ENCODE peak calls at places on chromosomes 16 and 17, in four cellular contexts. W, Y, B and J are unnamed samples.
A peak's percentile ranks its signal among the peaks of the same experiment; 100 is the strongest.

GRCh38 chr16:88509749-88510069 is 56.6 kb downstream of the ZFPM1 start:
- DNase-seq in W (no peak), Y (no peak), B (no peak), J (no peak)

GRCh38 chr17:81465912-81466311 is 46.7 kb downstream of the ACTG1 start:
- DNase-seq in W (no peak), Y (no peak), B (no peak), J (no peak)

GRCh38 chr17:29180051-29180787 is at the start of gene MYO18A:
- DNase-seq in W (peak; percentile 73), Y (peak; percentile 76), B (no peak), J (peak; percentile 92)

GRCh38 chr16:72952404-72953301 is 95.3 kb downstream of the ZFHX3 start:
- DNase-seq in W (peak; percentile 37), Y (peak; percentile 20), B (no peak), J (no peak)

GRCh38 chr17:40364121-40364861 is at the start of gene GJD3:
- DNase-seq in W (peak; percentile 57), Y (no peak), B (no peak), J (peak; percentile 75)

GRCh38 chr17:3754458-3755334 is 31.0 kb downstream of the HASPIN start:
- DNase-seq in W (no peak), Y (peak; percentile 93), B (peak; percentile 99), J (peak; percentile 95)

GRCh38 chr16:8678068-8678927 is 3.9 kb downstream of the ABAT start:
- DNase-seq in W (no peak), Y (peak; percentile 85), B (no peak), J (no peak)

GRCh38 chr17:27532269-27533067 is 76.2 kb downstream of the KSR1 start:
- DNase-seq in W (peak; percentile 97), Y (no peak), B (no peak), J (no peak)

GRCh38 chr17:60165223-60165622 is 15.4 kb downstream of the CA4 start:
- DNase-seq in W (no peak), Y (no peak), B (no peak), J (no peak)

GRCh38 chr16:983044-984030 is 1.8 kb downstream of the SOX8 start:
- DNase-seq in W (no peak), Y (no peak), B (no peak), J (no peak)

GRCh38 chr16:51430716-51431369 is 279.8 kb upstream of the SALL1 start:
- DNase-seq in W (no peak), Y (no peak), B (no peak), J (no peak)

GRCh38 chr16:56212144-56212543 is 20.9 kb downstream of the GNAO1 start:
- DNase-seq in W (no peak), Y (no peak), B (no peak), J (no peak)

GRCh38 chr16:81752225-81752875 is 26.7 kb upstream of the PLCG2 start:
- DNase-seq in W (no peak), Y (no peak), B (no peak), J (peak; percentile 82)

GRCh38 chr17:66805567-66805966 is 29.4 kb upstream of the CACNG5 start:
- DNase-seq in W (no peak), Y (no peak), B (no peak), J (peak; percentile 29)

GRCh38 chr17:50141026-50141749 is 9.3 kb downstream of the PPP1R9B start:
- DNase-seq in W (no peak), Y (no peak), B (no peak), J (peak; percentile 59)

GRCh38 chr17:80601146-80601545 is 56.5 kb downstream of the RPTOR start:
- DNase-seq in W (no peak), Y (no peak), B (no peak), J (no peak)

GRCh38 chr17:66468241-66469087 is 166.1 kb downstream of the PRKCA start:
- DNase-seq in W (no peak), Y (peak; percentile 26), B (peak; percentile 64), J (no peak)

GRCh38 chr17:39867891-39868553 is at the start of gene ZPBP2:
- DNase-seq in W (no peak), Y (no peak), B (no peak), J (peak; percentile 68)

GRCh38 chr16:87831421-87832136 is 37.7 kb downstream of the SLC7A5 start:
- DNase-seq in W (no peak), Y (no peak), B (no peak), J (no peak)

GRCh38 chr16:69706975-69707340 is 19.4 kb downstream of the NQO1 start:
- DNase-seq in W (no peak), Y (no peak), B (no peak), J (no peak)

GRCh38 chr17:83173997-83174858 is 94.8 kb downstream of the METRNL start:
- DNase-seq in W (no peak), Y (peak; percentile 19), B (no peak), J (peak; percentile 55)

GRCh38 chr17:27563532-27563931 is 67.5 kb upstream of the LGALS9 start:
- DNase-seq in W (no peak), Y (no peak), B (no peak), J (peak; percentile 12)

GRCh38 chr17:70599198-70599597 is 429.9 kb downstream of the KCNJ2 start:
- DNase-seq in W (no peak), Y (no peak), B (no peak), J (no peak)

GRCh38 chr17:2484876-2485275 is 26.8 kb downstream of the METTL16 start:
- DNase-seq in W (no peak), Y (no peak), B (peak; percentile 41), J (no peak)

GRCh38 chr17:49694847-49695697 is 12.7 kb downstream of the SLC35B1 start:
- DNase-seq in W (peak; percentile 29), Y (peak; percentile 66), B (no peak), J (no peak)

GRCh38 chr17:3762922-3763776 is 37.8 kb downstream of the ITGAE start:
- DNase-seq in W (no peak), Y (no peak), B (no peak), J (peak; percentile 22)

GRCh38 chr17:52170963-52171572 is 12.6 kb upstream of the CA10 start:
- DNase-seq in W (no peak), Y (peak; percentile 64), B (no peak), J (no peak)

DNA sequence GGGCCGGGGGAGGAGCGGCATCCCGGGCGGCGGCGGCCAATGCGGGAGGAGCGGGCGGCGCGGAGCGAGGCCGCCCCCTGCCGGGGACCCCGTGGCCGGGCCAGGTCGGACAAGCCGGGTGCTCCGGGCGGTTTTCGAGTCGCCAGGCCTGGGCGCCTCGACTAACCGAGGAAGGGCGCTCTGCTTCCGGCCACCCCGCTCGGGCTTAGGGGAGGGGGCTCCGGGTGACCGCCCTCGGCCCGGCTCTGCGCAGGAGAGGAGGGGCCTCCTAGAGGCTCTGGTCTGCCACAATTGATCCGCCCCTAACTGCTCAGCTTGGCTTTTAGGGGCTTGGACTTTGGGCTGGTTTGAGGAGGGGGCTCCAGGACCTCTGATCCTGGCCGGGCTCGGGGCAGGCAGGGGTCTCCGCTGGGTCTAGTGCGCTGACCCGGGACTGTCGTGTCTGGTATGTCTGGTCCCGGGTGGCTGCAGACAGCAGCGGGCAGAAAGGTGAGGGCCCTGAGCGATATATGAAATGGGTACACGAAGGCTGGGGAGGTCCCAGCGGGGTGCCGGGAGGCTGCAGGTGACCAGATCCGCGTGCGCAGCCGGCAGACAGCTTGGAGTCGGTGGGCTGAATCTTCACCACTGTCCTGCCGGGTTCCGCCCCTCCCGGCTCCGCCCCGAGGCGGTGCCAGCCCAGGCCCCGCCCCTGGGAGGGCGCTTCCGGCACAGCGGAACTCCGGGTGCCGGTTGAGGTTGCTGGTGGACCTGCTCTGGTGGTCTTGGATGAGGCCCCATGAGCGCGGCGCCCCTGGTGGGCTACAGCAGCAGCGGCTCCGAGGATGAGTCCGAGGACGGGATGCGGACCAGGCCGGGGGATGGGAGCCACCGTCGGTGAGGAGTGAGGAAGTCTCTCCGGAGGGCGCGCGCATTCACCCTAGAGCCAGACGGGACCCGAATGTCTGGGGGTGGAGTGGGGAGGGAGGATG is at the start of gene USB1:
- DNase-seq in W (peak; percentile 72), Y (peak; percentile 80), B (peak; percentile 60), J (peak; percentile 95)
- H3K9ac ChIP-seq in W (peak within 1 kb of the TSS; percentile 74), Y (peak within 1 kb of the TSS; percentile 74), B (peak within 1 kb of the TSS; percentile 76), J (peak within 1 kb of the TSS; percentile 69)

DNA sequence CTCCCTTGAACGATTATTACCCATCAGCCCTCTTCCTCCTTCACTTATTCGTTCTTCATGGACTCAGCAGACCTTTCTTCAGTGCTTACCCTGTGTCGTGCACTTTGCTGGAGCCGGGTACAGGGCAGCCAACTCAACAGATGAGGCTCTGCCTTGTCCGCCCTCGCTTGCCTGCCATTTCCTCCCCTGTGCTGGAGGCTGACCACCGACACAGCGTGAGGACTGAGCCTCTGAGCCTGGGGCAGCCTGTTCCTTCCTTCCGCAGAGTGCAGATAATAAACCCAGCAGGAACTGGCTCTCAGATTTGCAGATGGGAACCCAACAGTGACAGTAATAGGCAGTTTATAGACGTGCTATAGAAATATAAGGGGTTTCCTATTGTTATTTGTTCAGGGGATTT is 7.0 kb upstream of the SLC39A11 start:
- DNase-seq in W (no peak), Y (no peak), B (no peak), J (no peak)
- TF ChIP-seq CTCF in W (no peak), Y (no peak), B (no peak), J (no peak)

GRCh38 chr17:43142153-43142552 is 17.0 kb upstream of the BRCA1 start:
- DNase-seq in W (no peak), Y (no peak), B (no peak), J (no peak)

GRCh38 chr17:43134774-43135453 is 9.8 kb upstream of the BRCA1 start:
- DNase-seq in W (no peak), Y (no peak), B (no peak), J (no peak)

GRCh38 chr17:43146649-43147048 is 21.5 kb upstream of the BRCA1 start:
- DNase-seq in W (no peak), Y (no peak), B (no peak), J (no peak)

GRCh38 chr17:43135454-43135819 is 10.3 kb upstream of the BRCA1 start:
- DNase-seq in W (no peak), Y (no peak), B (no peak), J (no peak)

DNA sequence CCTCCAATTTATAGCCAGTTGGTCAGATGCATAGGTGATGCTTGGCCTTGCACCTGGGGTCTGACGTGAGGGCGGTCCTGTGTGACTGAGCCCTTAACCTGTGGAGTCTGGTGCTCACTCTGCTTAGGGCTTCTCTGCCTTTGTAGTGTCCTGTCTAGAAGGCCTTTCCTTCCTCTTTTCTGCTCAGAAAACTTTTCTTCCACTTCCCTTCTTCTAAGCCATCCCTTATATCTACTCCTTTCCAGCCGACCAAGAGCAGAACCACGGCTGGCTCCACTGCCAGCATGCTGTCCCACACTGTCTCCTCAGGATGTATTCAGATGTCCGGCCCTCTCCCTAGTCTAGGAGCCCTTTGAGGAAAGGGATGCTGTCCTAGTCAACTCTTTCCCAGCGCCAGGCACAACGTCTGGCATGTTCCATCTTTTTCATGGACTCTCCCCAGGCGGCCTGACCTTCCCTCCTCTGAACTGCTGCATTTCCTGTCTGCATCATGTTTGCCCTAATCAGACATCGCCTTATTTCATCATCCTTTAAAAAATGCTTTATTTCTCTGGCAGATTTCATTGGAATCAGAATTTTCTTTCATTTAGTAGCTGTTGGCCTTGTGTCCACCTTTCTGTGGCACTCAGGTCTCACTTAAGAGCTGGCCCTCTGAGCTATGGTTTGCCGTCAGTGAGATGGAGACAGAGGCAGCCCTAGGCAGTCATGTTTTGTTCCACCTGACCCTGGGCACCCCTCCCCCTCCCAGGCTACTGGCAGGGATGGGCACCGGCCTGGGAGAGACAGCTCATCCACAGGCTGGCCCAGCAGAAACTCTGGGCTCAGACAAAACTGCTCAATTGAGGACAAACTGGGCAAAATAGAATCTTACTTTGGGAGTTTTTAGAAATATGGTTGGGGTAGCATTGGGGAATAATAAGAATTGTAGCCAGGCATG is 15.5 kb upstream of the BRCA1 start:
- DNase-seq in W (no peak), Y (no peak), B (no peak), J (no peak)
- H3K9ac ChIP-seq in W (no peak overlapping the region), Y (no peak overlapping the region), B (no peak overlapping the region), J (no peak overlapping the region)

GRCh38 chr16:83887088-83887487 is 11.8 kb upstream of the MLYCD start:
- DNase-seq in W (peak; percentile 23), Y (peak; percentile 49), B (no peak), J (no peak)
- TF ChIP-seq CTCF in W (no peak), Y (peak; percentile 68), B (peak; percentile 32), J (no peak)